ENCODE peak calls at places on chromosomes 7 and 10, in five cellular contexts. G is colonic mucosa, C is OCI-LY7, E is cardiac muscle cell, P is BJ. U is an unnamed sample.

GRCh38 chr7:100679129-100679926 is 5.8 kb downstream of the GNB2 start:
- DNase-seq in G (no peak), E (no peak), C (no peak), P (no peak), U (no peak)

GRCh38 chr10:24894309-24894708 is 58.1 kb downstream of the PRTFDC1 start:
- DNase-seq in E (peak), C (no peak), P (peak), G (no peak), U (peak)

GRCh38 chr10:94131885-94132284 is 138.2 kb downstream of the PLCE1 start:
- DNase-seq in P (no peak), G (no peak), C (no peak), E (peak), U (no peak)

GRCh38 chr10:51896849-51897248 is 197.5 kb upstream of the CSTF2T start:
- DNase-seq in E (peak), P (peak), C (no peak), G (no peak), U (no peak)

GRCh38 chr10:114548662-114549061 is 109.4 kb downstream of the ABLIM1 start:
- DNase-seq in E (peak), G (peak), P (no peak), C (peak), U (no peak)

GRCh38 chr10:23448802-23449570 is 10.1 kb downstream of the OTUD1 start:
- DNase-seq in E (peak), C (peak), P (no peak), G (no peak), U (no peak)

GRCh38 chr7:43758861-43759683 is 592 bp downstream of the BLVRA start:
- DNase-seq in E (peak), G (peak), P (no peak), C (peak), U (no peak)

GRCh38 chr10:917999-918398 is 13.5 kb downstream of the LARP4B start:
- DNase-seq in C (no peak), G (no peak), E (no peak), P (no peak), U (no peak)

GRCh38 chr10:54962134-54962900 is 161.3 kb upstream of the PCDH15 start:
- DNase-seq in E (no peak), G (no peak), C (no peak), P (no peak), U (no peak)

GRCh38 chr7:91876391-91877133 is 3.9 kb downstream of the MTERF1 start:
- DNase-seq in E (peak), G (no peak), C (no peak), P (no peak), U (no peak)

DNA sequence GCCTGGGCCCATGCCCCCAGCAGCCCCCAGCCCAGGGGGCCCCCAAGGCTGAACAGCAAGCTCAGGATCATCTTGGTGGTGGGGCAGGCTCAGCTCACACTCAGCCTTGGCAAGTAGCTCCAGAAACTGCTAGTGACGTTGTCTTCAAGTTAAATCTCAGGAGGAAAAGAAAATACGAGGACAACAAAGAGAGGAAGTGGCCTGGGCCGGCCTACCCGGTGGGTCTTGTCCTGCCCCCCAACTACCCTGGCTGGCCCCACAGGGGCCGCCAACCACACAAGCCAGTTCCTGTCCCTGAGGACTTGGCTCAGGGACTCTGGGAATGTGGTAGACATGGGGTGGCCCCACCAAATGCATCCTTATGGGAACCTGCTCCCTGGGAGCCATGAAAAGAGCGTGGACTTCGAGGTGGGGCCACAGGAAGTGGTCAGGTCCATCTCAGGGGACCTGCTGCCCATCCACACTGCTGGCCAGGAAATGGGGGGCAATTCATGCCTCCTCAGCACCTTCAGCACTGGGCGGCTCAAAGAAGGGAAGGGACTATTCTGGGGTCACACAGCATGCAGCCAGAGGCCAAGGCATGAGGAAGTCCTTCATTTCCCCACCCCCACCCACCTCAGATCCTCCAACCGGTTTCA is at the start of gene MMRN2:
- DNase-seq in G (no peak), E (peak), C (no peak), P (no peak), U (no peak)
- H3K4me3 ChIP-seq in G (no peak), E (no peak), C (no peak), P (no peak), U (no peak)

DNA sequence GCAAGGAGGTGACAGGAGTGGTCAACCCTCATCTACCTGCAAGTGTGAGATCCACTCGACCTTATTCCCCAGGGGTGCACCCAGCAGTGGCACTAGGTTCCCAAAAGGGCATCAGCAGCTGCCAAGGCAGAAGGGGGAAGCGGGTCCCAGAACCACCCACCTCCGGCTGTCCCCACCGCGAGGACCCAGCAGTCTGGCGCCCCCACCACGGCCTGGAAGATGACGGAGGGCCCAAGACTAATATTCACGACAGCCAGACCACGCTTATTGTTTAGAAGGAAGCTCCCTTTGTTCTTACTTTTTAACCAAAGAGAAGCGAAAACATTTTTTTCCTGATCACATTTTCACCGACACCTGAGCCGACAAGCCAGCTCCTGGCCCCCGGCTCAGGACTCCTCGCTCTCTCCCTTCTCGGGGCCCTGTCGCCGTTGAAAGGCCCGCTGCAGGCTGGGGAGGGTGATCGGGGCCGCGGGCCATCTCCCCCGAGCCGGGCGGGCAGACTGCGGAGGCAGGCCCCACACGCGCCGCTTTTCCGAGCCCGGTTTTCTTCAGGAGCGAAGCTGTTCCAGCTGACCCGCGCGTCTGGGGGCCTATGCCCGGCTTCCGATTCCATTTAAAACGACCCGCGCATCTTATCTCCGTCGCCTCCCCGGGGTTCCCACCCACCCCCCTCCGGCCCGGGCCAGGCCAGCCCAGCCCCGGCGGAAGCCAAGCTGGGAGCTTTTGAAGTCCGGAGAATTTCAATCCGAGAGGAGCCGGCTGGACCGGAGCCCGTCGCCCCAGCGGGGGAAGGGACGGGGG is 3.4 kb upstream of the EVX1 start:
- DNase-seq in C (no peak), E (no peak), G (no peak), P (no peak), U (no peak)
- H3K4me3 ChIP-seq in C (no peak), E (peak), G (no peak), P (no peak), U (no peak)

GRCh38 chr10:129969528-129970264 is 5.6 kb upstream of the EBF3 start:
- DNase-seq in G (no peak), E (no peak), P (no peak), C (no peak), U (no peak)

GRCh38 chr10:129968937-129969527 is 5.0 kb upstream of the EBF3 start:
- DNase-seq in C (no peak), G (peak), E (peak), P (no peak), U (no peak)

GRCh38 chr10:129966831-129967578 is 2.9 kb upstream of the EBF3 start:
- DNase-seq in G (no peak), P (no peak), C (no peak), E (no peak), U (no peak)

GRCh38 chr10:129967579-129968019 is 3.5 kb upstream of the EBF3 start:
- DNase-seq in P (no peak), C (no peak), E (no peak), G (no peak), U (no peak)

GRCh38 chr10:129968020-129968861 is 4.2 kb upstream of the EBF3 start:
- DNase-seq in E (no peak), C (no peak), G (no peak), P (no peak), U (no peak)
- H3K4me3 ChIP-seq in E (no peak), C (no peak), G (no peak), P (no peak), U (no peak)

DNA sequence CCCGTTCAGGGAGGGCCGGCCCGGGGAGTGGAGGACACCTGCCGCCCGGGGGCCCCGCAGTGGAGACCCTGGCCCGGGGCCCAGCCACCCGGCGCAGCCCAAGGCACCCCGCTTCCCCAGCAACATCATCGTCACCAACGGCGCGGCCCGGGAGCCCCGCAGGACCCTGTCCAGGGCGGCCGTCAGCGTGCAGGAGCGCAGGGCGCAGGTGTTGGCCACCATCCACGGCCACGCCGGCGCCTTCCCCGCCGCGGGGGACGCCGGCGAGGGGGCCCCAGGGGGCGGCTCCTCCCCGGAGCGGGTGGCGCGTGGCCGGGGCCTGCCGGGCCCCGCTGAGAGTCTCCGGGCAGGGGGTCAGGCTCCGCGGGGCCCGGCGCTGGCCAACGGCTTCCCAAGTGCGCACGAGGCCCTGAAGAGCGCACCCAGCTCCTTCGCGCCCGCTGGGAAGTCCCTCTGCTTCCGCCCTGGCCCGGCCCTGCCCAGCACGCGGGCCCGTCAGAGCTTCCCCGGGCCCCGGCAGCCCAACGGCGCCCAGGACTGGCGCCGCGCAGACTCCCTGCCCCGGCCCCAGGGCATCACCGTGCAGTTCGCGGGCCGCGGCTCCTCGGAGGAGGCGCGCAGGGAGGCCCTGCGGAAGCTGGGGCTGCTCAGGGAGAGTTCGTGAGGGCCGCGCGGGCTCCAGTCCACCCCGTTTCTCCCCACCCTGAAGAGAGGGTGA is 46.7 kb downstream of the PROSER2 start:
- DNase-seq in C (no peak), P (no peak), G (no peak), E (peak), U (no peak)
- H3K4me3 ChIP-seq in C (no peak), P (no peak), G (no peak), E (no peak), U (no peak)

DNA sequence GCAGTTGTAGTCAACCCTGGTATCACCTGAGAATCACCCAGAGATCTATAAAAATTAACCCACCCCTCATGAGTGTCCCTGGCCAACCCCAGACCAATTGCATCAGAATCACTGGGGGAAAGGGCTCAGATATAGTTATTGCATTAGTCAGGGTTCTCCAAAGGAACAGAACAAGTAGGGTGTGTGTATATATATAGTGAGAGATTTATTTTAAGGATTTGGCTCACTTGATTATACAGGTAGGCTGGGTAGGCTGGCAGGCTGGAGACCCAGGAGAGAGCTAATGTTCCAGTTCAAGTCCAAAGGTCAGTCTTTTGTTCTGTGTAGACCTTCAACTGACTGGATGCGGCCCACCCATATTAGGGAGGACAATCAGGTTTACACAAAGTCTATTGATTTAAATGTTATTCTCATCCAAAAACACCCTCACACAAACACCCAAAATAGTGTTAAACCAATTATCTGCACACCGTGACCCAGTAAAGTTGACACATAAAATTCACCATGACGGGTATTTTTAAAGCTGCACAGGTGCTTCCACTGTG is 372.9 kb upstream of the NFE2L3 start:
- DNase-seq in E (no peak), C (no peak), P (no peak), G (no peak), U (no peak)
- H3K4me3 ChIP-seq in E (no peak), C (no peak), P (no peak), G (no peak), U (no peak)

GRCh38 chr10:62159357-62159756 is 109.3 kb downstream of the RTKN2 start:
- DNase-seq in E (no peak), C (no peak), P (no peak), G (no peak), U (no peak)
- H3K4me3 ChIP-seq in E (no peak), C (no peak), P (no peak), G (no peak), U (no peak)

U was measured in kidney epithelial cell.